ENCODE peak calls at places on chromosome 7, in five cellular contexts. One of them, this sample, is unnamed.

GRCh38 chr7:74290590-74290950 is 1.4 kb downstream of the CLIP2 start:
- DNase-seq in H1: no peak
- DNase-seq in K562: no peak
- DNase-seq in HepG2: no peak
- DNase-seq in A549: no peak
- DNase-seq in this sample: no peak

GRCh38 chr7:136997735-136998134 is 129.3 kb downstream of the CHRM2 start:
- DNase-seq in H1: no peak
- DNase-seq in K562: no peak
- DNase-seq in HepG2: no peak
- DNase-seq in A549: no peak
- DNase-seq in this sample: peak

GRCh38 chr7:116672596-116673503 is 854 bp downstream of the MET start:
- DNase-seq in H1: no peak
- DNase-seq in K562: no peak
- DNase-seq in HepG2: peak
- DNase-seq in A549: no peak
- DNase-seq in this sample: peak

GRCh38 chr7:3210531-3210930 is 90.5 kb upstream of the SDK1 start:
- DNase-seq in H1: no peak
- DNase-seq in K562: no peak
- DNase-seq in HepG2: no peak
- DNase-seq in A549: no peak
- DNase-seq in this sample: no peak

GRCh38 chr7:27351786-27352185 is 109.2 kb downstream of the EVX1 start:
- DNase-seq in H1: no peak
- DNase-seq in K562: no peak
- DNase-seq in HepG2: no peak
- DNase-seq in A549: no peak
- DNase-seq in this sample: no peak

GRCh38 chr7:24840543-24840942 is 83.3 kb upstream of the GSDME start:
- DNase-seq in H1: no peak
- DNase-seq in K562: no peak
- DNase-seq in HepG2: no peak
- DNase-seq in A549: no peak
- DNase-seq in this sample: peak

GRCh38 chr7:40115941-40116340 is 18.5 kb downstream of the MPLKIP start:
- DNase-seq in H1: no peak
- DNase-seq in K562: no peak
- DNase-seq in HepG2: no peak
- DNase-seq in A549: no peak
- DNase-seq in this sample: no peak

GRCh38 chr7:103824251-103824650 is 165.2 kb downstream of the RELN start:
- DNase-seq in H1: no peak
- DNase-seq in K562: no peak
- DNase-seq in HepG2: no peak
- DNase-seq in A549: no peak
- DNase-seq in this sample: no peak

GRCh38 chr7:104627516-104627915 is 299.1 kb downstream of the LHFPL3 start:
- DNase-seq in H1: no peak
- DNase-seq in K562: no peak
- DNase-seq in HepG2: no peak
- DNase-seq in A549: no peak
- DNase-seq in this sample: peak

GRCh38 chr7:50341709-50342108 is 37.2 kb downstream of the IKZF1 start:
- DNase-seq in H1: no peak
- DNase-seq in K562: no peak
- DNase-seq in HepG2: no peak
- DNase-seq in A549: no peak
- DNase-seq in this sample: no peak
- TF ChIP-seq MAFK in H1: no peak
- TF ChIP-seq MAFK in K562: no peak
- TF ChIP-seq MAFK in HepG2: no peak
- TF ChIP-seq MAFK in A549: no peak
- TF ChIP-seq MAFK in this sample: no peak

GRCh38 chr7:46850563-46851325 is 731.2 kb downstream of the TNS3 start:
- DNase-seq in H1: no peak
- DNase-seq in K562: no peak
- DNase-seq in HepG2: no peak
- DNase-seq in A549: no peak
- DNase-seq in this sample: peak
- TF ChIP-seq MAFK in H1: no peak
- TF ChIP-seq MAFK in K562: no peak
- TF ChIP-seq MAFK in HepG2: no peak
- TF ChIP-seq MAFK in A549: no peak
- TF ChIP-seq MAFK in this sample: peak

GRCh38 chr7:72313906-72314305 is 98.2 kb downstream of the CALN1 start:
- DNase-seq in H1: no peak
- DNase-seq in K562: no peak
- DNase-seq in HepG2: no peak
- DNase-seq in A549: no peak
- DNase-seq in this sample: no peak
- TF ChIP-seq MAFK in H1: no peak
- TF ChIP-seq MAFK in K562: no peak
- TF ChIP-seq MAFK in HepG2: no peak
- TF ChIP-seq MAFK in A549: no peak
- TF ChIP-seq MAFK in this sample: no peak

GRCh38 chr7:135355377-135356048 is 121.9 kb downstream of the STRA8 start:
- DNase-seq in H1: no peak
- DNase-seq in K562: no peak
- DNase-seq in HepG2: no peak
- DNase-seq in A549: no peak
- DNase-seq in this sample: no peak
- TF ChIP-seq MAFK in H1: no peak
- TF ChIP-seq MAFK in K562: no peak
- TF ChIP-seq MAFK in HepG2: no peak
- TF ChIP-seq MAFK in A549: no peak
- TF ChIP-seq MAFK in this sample: no peak

GRCh38 chr7:151342811-151343210 is 1.2 kb downstream of the NUB1 start:
- DNase-seq in H1: no peak
- DNase-seq in K562: no peak
- DNase-seq in HepG2: no peak
- DNase-seq in A549: no peak
- DNase-seq in this sample: no peak
- TF ChIP-seq MAFK in H1: no peak
- TF ChIP-seq MAFK in K562: no peak
- TF ChIP-seq MAFK in HepG2: no peak
- TF ChIP-seq MAFK in A549: no peak
- TF ChIP-seq MAFK in this sample: no peak

GRCh38 chr7:99791021-99791420 is 7.0 kb upstream of the CYP3A4 start:
- DNase-seq in H1: no peak
- DNase-seq in K562: no peak
- DNase-seq in HepG2: peak
- DNase-seq in A549: no peak
- DNase-seq in this sample: peak

GRCh38 chr7:99791667-99792356 is 7.8 kb upstream of the CYP3A4 start:
- DNase-seq in H1: no peak
- DNase-seq in K562: no peak
- DNase-seq in HepG2: no peak
- DNase-seq in A549: no peak
- DNase-seq in this sample: no peak

GRCh38 chr7:99792983-99793382 is 9.0 kb upstream of the CYP3A4 start:
- DNase-seq in H1: no peak
- DNase-seq in K562: no peak
- DNase-seq in HepG2: no peak
- DNase-seq in A549: no peak
- DNase-seq in this sample: no peak

GRCh38 chr7:99793443-99793842 is 9.5 kb upstream of the CYP3A4 start:
- DNase-seq in H1: no peak
- DNase-seq in K562: no peak
- DNase-seq in HepG2: no peak
- DNase-seq in A549: no peak
- DNase-seq in this sample: no peak

DNA sequence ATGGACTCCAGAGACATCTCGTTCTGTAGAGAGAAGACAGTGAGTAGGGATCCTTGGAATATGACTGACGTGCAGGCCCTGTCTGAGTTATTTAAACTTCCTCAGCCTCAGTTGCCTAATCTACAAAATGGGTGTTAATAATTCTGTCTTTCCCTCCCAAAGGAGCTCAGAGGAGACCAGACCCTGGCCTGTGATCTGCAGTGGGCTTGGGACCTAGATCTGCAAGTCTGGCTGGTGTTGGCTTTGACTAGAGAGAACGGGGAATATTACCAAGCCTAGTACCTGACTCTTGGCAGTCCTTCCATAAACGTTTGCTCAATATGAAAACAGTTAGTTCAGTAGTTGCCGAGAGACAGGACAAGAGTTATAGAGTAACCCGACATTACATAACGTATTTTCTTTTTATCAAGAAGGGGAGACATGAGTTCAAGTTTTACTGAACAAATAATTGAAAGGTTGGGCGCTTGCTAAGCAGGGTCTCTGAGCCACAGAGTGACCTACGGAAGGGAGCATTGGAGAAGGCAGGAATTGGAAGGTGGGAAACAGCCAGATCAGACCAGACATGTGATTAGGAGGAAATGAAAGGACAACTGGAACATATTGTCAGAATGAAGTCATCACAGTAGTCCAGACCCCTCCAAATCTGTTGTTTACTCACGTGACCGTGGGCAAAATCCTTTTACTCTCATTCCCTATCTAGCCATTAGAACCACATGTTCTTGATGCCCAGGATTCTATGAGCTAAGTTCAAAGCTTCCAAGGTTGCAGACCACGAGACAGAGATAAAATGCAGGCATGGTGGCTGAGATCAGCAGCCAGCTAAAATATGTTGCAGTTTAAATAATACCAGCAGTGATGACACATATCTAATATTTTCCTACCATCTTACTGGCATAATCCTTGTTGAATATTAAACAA is 10.9 kb upstream of the CYP3A4 start:
- DNase-seq in H1: no peak
- DNase-seq in K562: no peak
- DNase-seq in HepG2: peak
- DNase-seq in A549: peak
- DNase-seq in this sample: no peak
- TF ChIP-seq MAFK in H1: no peak
- TF ChIP-seq MAFK in K562: no peak
- TF ChIP-seq MAFK in HepG2: no peak
- TF ChIP-seq MAFK in A549: no peak
- TF ChIP-seq MAFK in this sample: no peak

DNA sequence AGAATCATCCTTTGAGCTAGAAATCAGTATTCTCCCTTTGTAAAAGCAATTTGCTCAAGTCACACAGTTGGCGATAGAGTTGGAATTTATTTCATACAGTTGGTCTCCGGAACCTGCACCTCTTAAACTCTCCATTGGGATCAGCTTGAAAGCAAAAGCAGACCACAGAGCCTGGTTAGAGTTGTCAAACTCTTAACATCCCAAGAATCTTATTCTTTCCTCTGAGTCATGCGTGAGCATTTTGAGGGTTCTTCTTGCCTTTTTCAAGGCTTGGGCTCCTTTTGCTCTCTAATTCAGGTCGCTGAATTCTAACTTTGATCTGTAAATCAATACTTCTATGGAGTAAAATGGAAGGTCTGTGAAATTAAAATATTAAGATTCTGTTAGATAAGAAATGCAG is 19.6 kb upstream of the SCIN start:
- DNase-seq in H1: no peak
- DNase-seq in K562: no peak
- DNase-seq in HepG2: no peak
- DNase-seq in A549: no peak
- DNase-seq in this sample: peak
- TF ChIP-seq MAFK in H1: no peak
- TF ChIP-seq MAFK in K562: no peak
- TF ChIP-seq MAFK in HepG2: no peak
- TF ChIP-seq MAFK in A549: no peak
- TF ChIP-seq MAFK in this sample: no peak

DNA sequence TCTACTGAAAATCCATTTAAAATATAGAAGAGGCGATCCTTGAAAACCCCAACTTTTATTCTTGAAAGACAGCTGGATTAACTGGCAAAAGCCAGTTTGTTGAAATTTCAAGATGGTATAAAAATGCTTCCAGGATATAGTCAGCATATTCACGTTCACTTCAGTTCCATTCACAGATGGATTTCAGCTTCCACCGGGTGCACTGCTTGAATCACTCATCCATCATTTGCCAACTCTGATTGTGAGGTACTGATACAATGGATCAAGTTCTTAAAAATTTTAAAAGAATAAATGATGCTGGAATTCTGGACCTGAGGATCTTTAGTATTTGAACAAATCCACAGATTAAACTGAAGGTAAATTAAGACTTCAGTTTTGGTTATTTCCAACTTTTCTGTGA is 2.4 kb downstream of the PURB start:
- DNase-seq in H1: no peak
- DNase-seq in K562: no peak
- DNase-seq in HepG2: no peak
- DNase-seq in A549: no peak
- DNase-seq in this sample: peak
- TF ChIP-seq MAFK in H1: no peak
- TF ChIP-seq MAFK in K562: no peak
- TF ChIP-seq MAFK in HepG2: no peak
- TF ChIP-seq MAFK in A549: no peak
- TF ChIP-seq MAFK in this sample: no peak